ENCODE peak calls at places on chromosomes 2 and 18, in seven cellular contexts. T is HCT116, V is SK-N-SH, A is K562, P is GM12878, E is H1, Y is HepG2. W is an unnamed sample.

GRCh38 chr2:48694143-48694542 is 61.4 kb downstream of the LHCGR start:
- DNase-seq in T (no peak), V (no peak), A (no peak), P (no peak), E (peak), Y (peak), W (no peak)

GRCh38 chr2:188668017-188668663 is 306.0 kb upstream of the COL3A1 start:
- DNase-seq in T (peak), V (no peak), A (no peak), P (no peak), E (no peak), Y (no peak), W (no peak)

GRCh38 chr2:15668611-15669305 is 77.1 kb downstream of the DDX1 start:
- DNase-seq in T (no peak), V (no peak), A (no peak), P (no peak), E (no peak), Y (peak), W (no peak)

GRCh38 chr18:5238371-5238758 is 41.3 kb upstream of the AKAIN1 start:
- DNase-seq in T (no peak), V (peak), A (peak), P (no peak), E (no peak), Y (peak), W (no peak)

GRCh38 chr2:138994502-138994901 is 214.3 kb upstream of the NXPH2 start:
- DNase-seq in T (no peak), V (no peak), A (no peak), P (no peak), E (no peak), Y (no peak), W (no peak)

GRCh38 chr2:227462972-227463931 is 8.7 kb upstream of the AGFG1 start:
- DNase-seq in T (no peak), V (no peak), A (no peak), P (no peak), E (no peak), Y (no peak), W (no peak)

GRCh38 chr2:224966663-224967062 is 75.6 kb downstream of the DOCK10 start:
- DNase-seq in T (no peak), V (no peak), A (no peak), P (no peak), E (no peak), Y (no peak), W (no peak)

GRCh38 chr18:35178260-35178659 is 62.6 kb upstream of the ZNF397 start:
- DNase-seq in T (no peak), V (no peak), A (no peak), P (no peak), E (no peak), Y (no peak), W (no peak)

GRCh38 chr18:56861244-56861643 is 210.1 kb downstream of the WDR7 start:
- DNase-seq in T (no peak), V (no peak), A (no peak), P (no peak), E (no peak), Y (no peak), W (no peak)

GRCh38 chr2:235444101-235444597 is 49.7 kb upstream of the AGAP1 start:
- DNase-seq in T (peak), V (no peak), A (peak), P (no peak), E (no peak), Y (peak), W (peak)
- TF ChIP-seq JUND in T (peak), V (no peak), A (peak), P (no peak), E (no peak), Y (no peak), W (no peak)

GRCh38 chr2:65277118-65277517 is 49.5 kb downstream of the ACTR2 start:
- DNase-seq in T (no peak), V (no peak), A (no peak), P (no peak), E (no peak), Y (no peak), W (no peak)

GRCh38 chr2:65279756-65280155 is 52.1 kb downstream of the ACTR2 start:
- DNase-seq in T (no peak), V (no peak), A (no peak), P (no peak), E (no peak), Y (no peak), W (no peak)

GRCh38 chr2:65276604-65277003 is 49.0 kb downstream of the ACTR2 start:
- DNase-seq in T (no peak), V (no peak), A (no peak), P (no peak), E (no peak), Y (no peak), W (no peak)

GRCh38 chr2:65277791-65278449 is 50.3 kb downstream of the ACTR2 start:
- DNase-seq in T (no peak), V (no peak), A (no peak), P (no peak), E (no peak), Y (no peak), W (no peak)

GRCh38 chr2:65278450-65279030 is 50.9 kb downstream of the ACTR2 start:
- DNase-seq in T (no peak), V (no peak), A (peak), P (no peak), E (no peak), Y (no peak), W (no peak)
- TF ChIP-seq JUND in T (no peak), V (no peak), A (peak), P (no peak), E (no peak), Y (no peak), W (no peak)

GRCh38 chr2:177275671-177276070 is 11.1 kb upstream of the NFE2L2 start:
- DNase-seq in T (no peak), V (no peak), A (no peak), P (no peak), E (no peak), Y (no peak), W (no peak)

GRCh38 chr2:177272765-177273164 is 8.2 kb upstream of the NFE2L2 start:
- DNase-seq in T (no peak), V (no peak), A (no peak), P (no peak), E (no peak), Y (no peak), W (no peak)

GRCh38 chr2:177271981-177272666 is 7.6 kb upstream of the NFE2L2 start:
- DNase-seq in T (no peak), V (no peak), A (no peak), P (no peak), E (no peak), Y (no peak), W (no peak)

GRCh38 chr2:177273456-177273855 is 8.9 kb upstream of the NFE2L2 start:
- DNase-seq in T (no peak), V (no peak), A (no peak), P (no peak), E (no peak), Y (no peak), W (no peak)

GRCh38 chr2:177275041-177275440 is 10.5 kb upstream of the NFE2L2 start:
- DNase-seq in T (no peak), V (no peak), A (no peak), P (no peak), E (no peak), Y (no peak), W (no peak)
- TF ChIP-seq JUND in T (no peak), V (no peak), A (no peak), P (no peak), E (no peak), Y (no peak), W (no peak)

GRCh38 chr18:63677490-63678225 is 16.0 kb upstream of the SERPINB3 start:
- DNase-seq in T (no peak), V (no peak), A (no peak), P (no peak), E (no peak), Y (no peak), W (no peak)
- TF ChIP-seq JUND in T (no peak), V (no peak), A (no peak), P (no peak), E (no peak), Y (no peak), W (no peak)

DNA sequence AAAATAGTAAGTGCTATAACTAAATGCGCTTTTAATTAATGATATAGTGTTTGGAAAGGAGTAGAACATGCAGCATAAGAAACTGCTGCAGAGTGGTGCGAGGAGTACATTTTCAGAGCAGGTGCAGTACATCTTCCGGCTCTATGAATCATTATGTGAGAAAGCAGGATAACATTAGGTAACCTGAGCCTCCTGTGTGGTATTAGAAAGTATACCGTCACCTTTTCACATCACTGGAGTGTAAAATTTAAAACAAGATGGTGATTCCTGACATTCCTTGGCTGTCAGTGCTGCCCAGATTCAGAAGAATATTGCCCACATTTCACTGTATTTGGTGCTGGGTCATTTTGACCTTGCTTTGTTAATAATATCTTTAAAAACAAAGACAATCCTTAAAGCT is 7.8 kb upstream of the DYNC2LI1 start:
- DNase-seq in T (no peak), V (no peak), A (no peak), P (no peak), E (no peak), Y (no peak), W (no peak)
- TF ChIP-seq JUND in T (no peak), V (no peak), A (no peak), P (no peak), E (no peak), Y (no peak), W (no peak)

GRCh38 chr2:186059096-186059495 is 320.5 kb downstream of the FSIP2 start:
- DNase-seq in T (no peak), V (no peak), A (no peak), P (no peak), E (no peak), Y (no peak), W (no peak)
- TF ChIP-seq JUND in T (no peak), V (no peak), A (no peak), P (no peak), E (no peak), Y (no peak), W (no peak)

DNA sequence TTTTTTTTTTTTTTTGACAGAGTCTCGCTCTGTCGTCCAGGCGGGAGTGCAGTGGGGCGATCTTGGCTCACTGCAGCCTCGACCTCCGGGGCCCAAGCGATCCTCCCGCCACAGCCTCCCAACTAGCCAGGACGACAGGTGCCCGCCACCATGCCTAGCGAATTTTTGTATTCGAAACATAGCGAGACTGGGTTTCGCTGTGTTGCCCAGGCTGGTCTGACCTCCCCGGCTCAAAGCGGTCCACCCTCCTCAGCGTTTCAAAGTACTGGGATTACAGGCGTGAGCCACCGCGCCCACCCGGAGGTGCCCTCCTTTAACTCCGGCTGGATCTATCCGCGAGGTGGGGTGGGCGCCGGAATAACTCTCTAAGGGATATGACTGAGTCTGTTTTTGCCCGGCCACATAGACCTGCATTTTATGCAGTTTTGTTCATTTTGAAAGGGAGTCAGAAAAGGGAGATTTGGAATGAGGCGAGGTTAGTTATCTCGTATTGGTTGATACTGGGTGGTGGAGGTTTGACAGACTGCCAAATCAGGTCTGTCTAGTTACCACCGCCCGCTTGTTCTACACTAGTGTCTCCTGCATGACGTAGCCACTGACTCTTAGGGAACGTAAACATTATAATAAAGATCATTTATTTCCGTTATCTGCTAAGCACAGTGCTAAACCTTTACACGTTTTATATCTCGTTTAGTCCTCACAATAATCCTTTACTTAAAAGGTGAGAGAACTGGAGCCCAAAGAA is 928 bp upstream of the CCT4 start:
- DNase-seq in T (no peak), V (no peak), A (peak), P (no peak), E (no peak), Y (no peak), W (no peak)
- TF ChIP-seq JUND in T (no peak), V (no peak), A (no peak), P (no peak), E (no peak), Y (no peak), W (no peak)